ENCODE peak calls at places on chromosomes 6 and 20, in eight cellular contexts. X is heart right ventricle; Y is lower lobe of right lung; S is activated B cell treated with CpG ODN at 0.5 μM for 24 hours; N is CD8-positive, alpha-beta T cell; W is AG09309; B is epithelial cell of esophagus; I is BJ. J is an unnamed sample.

GRCh38 chr20:10970109-10970508 is 296.3 kb upstream of the JAG1 start:
- DNase-seq in W (no peak), B (no peak), Y (no peak), I (no peak), N (no peak), X (no peak), S (no peak), J (no peak)

GRCh38 chr20:2236266-2236665 is 59.5 kb upstream of the TGM3 start:
- DNase-seq in I (no peak), X (no peak), B (peak), W (no peak), S (no peak), Y (no peak), N (no peak), J (no peak)

GRCh38 chr6:156102129-156102528 is 646.5 kb upstream of the NOX3 start:
- DNase-seq in W (no peak), I (no peak), Y (no peak), X (no peak), N (no peak), S (no peak), B (peak), J (no peak)

GRCh38 chr20:4809707-4810106 is 88.0 kb downstream of the PRND start:
- DNase-seq in S (no peak), W (no peak), B (no peak), I (no peak), Y (no peak), X (no peak), N (no peak), J (no peak)

GRCh38 chr6:139699335-139699734 is 324.9 kb upstream of the CITED2 start:
- DNase-seq in S (no peak), B (peak), W (peak), X (no peak), N (no peak), Y (no peak), I (peak), J (no peak)

GRCh38 chr6:157804448-157805327 is 18.4 kb upstream of the SNX9 start:
- DNase-seq in I (no peak), X (no peak), S (no peak), W (no peak), Y (no peak), B (no peak), N (no peak), J (no peak)

GRCh38 chr6:88629838-88630462 is 333.5 kb downstream of the RNGTT start:
- DNase-seq in S (no peak), X (no peak), Y (no peak), W (no peak), I (no peak), B (no peak), N (no peak), J (no peak)

GRCh38 chr6:170045981-170046667 is 244.8 kb downstream of the DLL1 start:
- DNase-seq in B (no peak), Y (peak), I (no peak), W (no peak), S (no peak), X (no peak), N (no peak), J (no peak)

GRCh38 chr20:50054626-50055511 is 58.1 kb downstream of the UBE2V1 start:
- DNase-seq in B (no peak), Y (no peak), N (no peak), W (no peak), I (no peak), S (no peak), X (no peak), J (peak)

GRCh38 chr6:138692058-138692977 is 81.3 kb upstream of the CCDC28A start:
- DNase-seq in W (no peak), N (peak), S (peak), X (peak), Y (peak), I (no peak), B (peak), J (peak)

GRCh38 chr6:105452924-105453756 is 50.3 kb upstream of the PREP start:
- DNase-seq in I (no peak), B (no peak), X (no peak), Y (peak), S (no peak), W (no peak), N (peak), J (no peak)

GRCh38 chr20:1946442-1946761 is 47.5 kb downstream of the PDYN start:
- DNase-seq in S (no peak), B (no peak), N (no peak), X (no peak), Y (no peak), I (no peak), W (no peak), J (no peak)

GRCh38 chr6:167825759-167826229 is 917 bp upstream of the AFDN start:
- DNase-seq in N (no peak), W (no peak), I (no peak), B (peak), X (peak), S (peak), Y (peak), J (no peak)

GRCh38 chr6:16129623-16130243 is 847 bp downstream of the MYLIP start:
- DNase-seq in I (no peak), X (peak), S (no peak), Y (peak), N (peak), W (no peak), B (peak), J (no peak)

GRCh38 chr6:16127471-16127870 is 1.4 kb upstream of the MYLIP start:
- DNase-seq in S (no peak), I (no peak), W (no peak), N (no peak), Y (no peak), X (no peak), B (no peak), J (no peak)

GRCh38 chr6:16130932-16131387 is 2.1 kb downstream of the MYLIP start:
- DNase-seq in B (peak), Y (no peak), W (peak), N (no peak), S (no peak), X (peak), I (no peak), J (no peak)

GRCh38 chr6:16130437-16130891 is 1.6 kb downstream of the MYLIP start:
- DNase-seq in N (no peak), W (no peak), X (no peak), B (peak), I (no peak), Y (no peak), S (no peak), J (no peak)

DNA sequence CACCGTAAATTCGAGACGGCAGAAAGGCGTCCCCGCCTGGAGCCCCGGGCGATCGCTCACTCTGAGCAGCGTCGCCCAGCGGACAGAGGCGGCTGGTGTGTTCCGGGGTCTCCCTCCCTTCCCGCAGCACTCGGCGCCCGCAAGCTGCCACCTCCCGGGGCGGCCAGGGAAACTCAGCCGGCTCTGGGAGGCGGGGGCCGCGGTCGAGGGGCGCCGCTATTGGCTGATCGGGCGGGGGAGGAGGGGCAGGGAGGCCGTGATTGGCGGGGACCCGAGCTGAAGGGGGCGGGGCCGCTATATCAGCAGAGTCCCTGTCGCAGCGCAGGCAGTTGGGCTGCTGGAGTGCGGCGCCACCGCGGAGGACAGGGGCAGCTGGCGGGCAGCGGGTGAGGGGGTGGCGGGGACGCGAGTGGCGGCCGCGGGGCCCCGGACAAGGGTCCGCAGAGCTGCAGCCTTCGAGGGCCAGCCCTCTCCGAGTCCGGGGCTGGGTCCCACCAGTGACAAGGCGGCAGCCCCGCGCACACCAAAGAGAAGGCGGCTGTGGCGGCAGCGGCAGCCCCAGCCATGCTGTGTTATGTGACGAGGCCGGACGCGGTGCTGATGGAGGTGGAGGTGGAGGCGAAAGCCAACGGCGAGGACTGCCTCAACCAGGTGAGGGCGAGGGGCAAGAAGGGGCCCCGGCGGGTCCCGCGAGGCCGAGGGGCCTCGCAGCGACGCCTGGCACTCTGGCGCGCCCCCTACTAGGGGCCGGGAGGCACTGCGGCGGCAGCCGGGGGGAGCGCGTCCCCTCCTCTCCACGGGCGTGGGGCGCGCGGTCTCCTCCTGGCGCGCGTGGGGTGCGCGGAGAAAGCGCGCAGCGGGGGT is at the start of gene MYLIP:
- DNase-seq in W (peak), X (peak), B (peak), N (peak), I (no peak), Y (peak), S (peak), J (peak)
- TF ChIP-seq CTCF in W (peak), X (peak), B (peak), N (peak), I (peak), Y (peak), S (no peak), J (peak)

GRCh38 chr6:52087498-52087999 is at the start of gene PKHD1:
- DNase-seq in W (no peak), I (no peak), Y (no peak), X (no peak), S (no peak), N (no peak), B (peak), J (no peak)
- TF ChIP-seq CTCF in W (peak), I (peak), Y (peak), X (peak), S (no peak), N (no peak), B (peak), J (peak)

GRCh38 chr20:22101606-22102005 is 396.1 kb downstream of the PAX1 start:
- DNase-seq in N (no peak), I (no peak), X (no peak), Y (no peak), S (no peak), B (no peak), W (no peak), J (no peak)

GRCh38 chr20:22093122-22093521 is 387.7 kb downstream of the PAX1 start:
- DNase-seq in X (no peak), W (no peak), I (no peak), Y (no peak), S (no peak), N (no peak), B (no peak), J (no peak)

GRCh38 chr20:22099348-22099747 is 393.9 kb downstream of the PAX1 start:
- DNase-seq in N (no peak), I (no peak), Y (no peak), W (no peak), B (no peak), X (no peak), S (no peak), J (no peak)

DNA sequence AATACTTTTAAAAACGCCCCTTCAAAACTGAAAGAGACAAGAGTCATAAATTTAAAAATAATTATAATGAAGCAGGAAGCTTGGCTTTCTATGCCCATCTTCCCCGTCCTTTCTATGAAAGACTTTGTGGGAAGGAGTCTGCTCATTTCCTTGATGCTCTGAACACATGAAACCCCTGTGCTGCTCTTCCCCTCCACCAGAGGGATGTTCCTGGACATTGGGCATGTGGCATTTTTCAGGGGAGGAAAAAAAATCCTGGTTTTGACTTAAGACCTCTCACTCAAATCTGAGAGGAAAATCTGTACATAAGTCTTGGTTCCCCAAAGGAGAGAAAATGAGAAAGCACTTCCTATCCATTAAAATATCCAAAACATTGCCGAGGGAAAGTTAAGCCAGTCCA is 393.0 kb downstream of the PAX1 start:
- DNase-seq in B (no peak), I (no peak), Y (no peak), X (no peak), S (no peak), N (no peak), W (no peak), J (no peak)
- TF ChIP-seq CTCF in B (no peak), I (no peak), Y (no peak), X (no peak), S (no peak), N (no peak), W (no peak), J (no peak)

GRCh38 chr20:36506253-36506652 is 35.1 kb upstream of the MYL9 start:
- DNase-seq in B (no peak), X (no peak), I (no peak), Y (no peak), N (no peak), W (no peak), S (no peak), J (no peak)
- TF ChIP-seq CTCF in B (peak), X (no peak), I (peak), Y (no peak), N (peak), W (peak), S (no peak), J (peak)

GRCh38 chr6:83536034-83536646 is 23.8 kb downstream of the PRSS35 start:
- DNase-seq in N (peak), X (no peak), B (peak), Y (no peak), I (no peak), S (no peak), W (no peak), J (no peak)
- TF ChIP-seq CTCF in N (peak), X (peak), B (peak), Y (peak), I (peak), S (no peak), W (peak), J (peak)

GRCh38 chr6:132218063-132218696 is 183.1 kb downstream of the MOXD1 start:
- DNase-seq in Y (no peak), I (no peak), W (no peak), X (no peak), N (no peak), S (no peak), B (peak), J (no peak)
- TF ChIP-seq CTCF in Y (peak), I (peak), W (peak), X (peak), N (no peak), S (peak), B (peak), J (peak)

GRCh38 chr6:70377372-70377771 is 35.9 kb upstream of the FAM135A start:
- DNase-seq in X (no peak), I (no peak), Y (no peak), B (no peak), S (no peak), W (no peak), N (no peak), J (no peak)

GRCh38 chr6:70376628-70377027 is 36.7 kb upstream of the FAM135A start:
- DNase-seq in S (no peak), B (no peak), I (no peak), N (no peak), W (no peak), Y (no peak), X (no peak), J (no peak)

GRCh38 chr6:70375166-70375565 is 38.1 kb upstream of the FAM135A start:
- DNase-seq in W (no peak), S (no peak), I (no peak), Y (no peak), X (no peak), B (peak), N (no peak), J (no peak)

GRCh38 chr6:70379473-70380013 is 33.8 kb upstream of the FAM135A start:
- DNase-seq in W (no peak), N (no peak), B (no peak), I (no peak), X (no peak), S (no peak), Y (no peak), J (no peak)

GRCh38 chr6:70375882-70376281 is 37.4 kb upstream of the FAM135A start:
- DNase-seq in B (peak), W (no peak), X (no peak), I (no peak), N (no peak), S (no peak), Y (no peak), J (no peak)
- TF ChIP-seq CTCF in B (peak), W (peak), X (no peak), I (peak), N (no peak), S (no peak), Y (no peak), J (peak)

GRCh38 chr6:165249808-165250207 is 59.6 kb downstream of the C6orf118 start:
- DNase-seq in N (no peak), X (no peak), B (no peak), W (no peak), S (no peak), Y (no peak), I (no peak), J (no peak)

GRCh38 chr6:165245716-165246115 is 63.7 kb downstream of the C6orf118 start:
- DNase-seq in X (no peak), S (no peak), W (no peak), N (no peak), B (peak), I (no peak), Y (no peak), J (no peak)

GRCh38 chr6:165244524-165245247 is 64.7 kb downstream of the C6orf118 start:
- DNase-seq in Y (no peak), I (no peak), B (no peak), N (no peak), W (no peak), X (no peak), S (no peak), J (no peak)

GRCh38 chr6:165243801-165244200 is 65.6 kb downstream of the C6orf118 start:
- DNase-seq in W (no peak), I (no peak), N (no peak), X (no peak), S (no peak), B (no peak), Y (no peak), J (no peak)

DNA sequence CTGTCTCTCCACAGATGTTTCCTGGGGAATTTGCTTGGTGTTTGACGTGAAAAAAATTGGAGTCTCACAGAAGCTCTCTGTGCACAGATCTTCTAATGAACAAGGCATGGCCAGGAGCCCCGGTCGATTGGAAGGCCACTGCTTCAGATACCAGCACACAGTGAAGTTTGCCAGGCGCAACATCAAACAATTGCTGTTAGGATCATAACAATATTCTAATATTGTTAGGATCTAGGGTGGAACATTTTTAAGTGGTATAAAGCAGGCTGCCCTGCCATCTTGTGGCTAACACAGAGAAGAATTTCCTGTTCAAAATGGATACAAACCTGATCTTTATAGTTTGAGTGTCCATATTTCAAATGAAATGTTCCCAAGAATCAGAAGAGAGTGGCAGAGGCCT is 64.1 kb downstream of the C6orf118 start:
- DNase-seq in W (peak), B (peak), I (no peak), N (no peak), S (no peak), X (no peak), Y (no peak), J (no peak)
- TF ChIP-seq CTCF in W (peak), B (peak), I (no peak), N (no peak), S (no peak), X (peak), Y (no peak), J (peak)